ENCODE peak calls at places on chromosomes 7 and 10, in six cellular contexts. One of them, this sample, is unnamed. For H3K4me1, the result is how much of the 10 kb centered on the place peaks cover.

GRCh38 chr7:129225931-129226572 is 1.2 kb downstream of the AHCYL2 start:
- DNase-seq in endothelial cell of umbilical vein: no peak
- DNase-seq in naive thymus-derived CD4-positive, alpha-beta T cell: no peak
- DNase-seq in GM23248: no peak
- DNase-seq in colonic mucosa: no peak
- DNase-seq in psoas muscle: no peak
- DNase-seq in this sample: peak

GRCh38 chr10:67788028-67788886 is 49.7 kb downstream of the DNAJC12 start:
- DNase-seq in naive thymus-derived CD4-positive, alpha-beta T cell: peak
- DNase-seq in psoas muscle: peak
- DNase-seq in GM23248: peak
- DNase-seq in colonic mucosa: peak
- DNase-seq in endothelial cell of umbilical vein: peak
- DNase-seq in this sample: peak

GRCh38 chr7:28986028-28986427 is 27.9 kb upstream of the TRIL start:
- DNase-seq in colonic mucosa: no peak
- DNase-seq in psoas muscle: no peak
- DNase-seq in naive thymus-derived CD4-positive, alpha-beta T cell: no peak
- DNase-seq in endothelial cell of umbilical vein: no peak
- DNase-seq in GM23248: no peak
- DNase-seq in this sample: no peak

GRCh38 chr10:131901181-131901829 is 497 bp downstream of the PPP2R2D start:
- DNase-seq in colonic mucosa: peak
- DNase-seq in naive thymus-derived CD4-positive, alpha-beta T cell: peak
- DNase-seq in GM23248: peak
- DNase-seq in endothelial cell of umbilical vein: peak
- DNase-seq in psoas muscle: peak
- DNase-seq in this sample: peak

GRCh38 chr10:123858039-123858740 is 33.4 kb downstream of the CPXM2 start:
- DNase-seq in psoas muscle: no peak
- DNase-seq in endothelial cell of umbilical vein: no peak
- DNase-seq in colonic mucosa: no peak
- DNase-seq in naive thymus-derived CD4-positive, alpha-beta T cell: no peak
- DNase-seq in GM23248: peak
- DNase-seq in this sample: peak

GRCh38 chr10:9075420-9075819 is 1020.9 kb downstream of the GATA3 start:
- DNase-seq in naive thymus-derived CD4-positive, alpha-beta T cell: no peak
- DNase-seq in endothelial cell of umbilical vein: peak
- DNase-seq in GM23248: no peak
- DNase-seq in colonic mucosa: no peak
- DNase-seq in psoas muscle: no peak
- DNase-seq in this sample: no peak

GRCh38 chr10:15426115-15426514 is 55.0 kb upstream of the FAM171A1 start:
- DNase-seq in colonic mucosa: no peak
- DNase-seq in psoas muscle: no peak
- DNase-seq in endothelial cell of umbilical vein: no peak
- DNase-seq in GM23248: no peak
- DNase-seq in naive thymus-derived CD4-positive, alpha-beta T cell: no peak
- DNase-seq in this sample: no peak

GRCh38 chr7:130875265-130875741 is 141.3 kb upstream of the KLF14 start:
- DNase-seq in endothelial cell of umbilical vein: peak
- DNase-seq in psoas muscle: peak
- DNase-seq in colonic mucosa: peak
- DNase-seq in naive thymus-derived CD4-positive, alpha-beta T cell: peak
- DNase-seq in GM23248: peak
- DNase-seq in this sample: no peak

GRCh38 chr7:69309601-69310000 is 288.7 kb upstream of the AUTS2 start:
- DNase-seq in psoas muscle: no peak
- DNase-seq in GM23248: peak
- DNase-seq in colonic mucosa: no peak
- DNase-seq in naive thymus-derived CD4-positive, alpha-beta T cell: no peak
- DNase-seq in endothelial cell of umbilical vein: no peak
- DNase-seq in this sample: no peak

GRCh38 chr7:106110885-106111670 is 1.0 kb downstream of the SYPL1 start:
- DNase-seq in naive thymus-derived CD4-positive, alpha-beta T cell: no peak
- DNase-seq in GM23248: peak
- DNase-seq in colonic mucosa: peak
- DNase-seq in psoas muscle: no peak
- DNase-seq in endothelial cell of umbilical vein: peak
- DNase-seq in this sample: peak

GRCh38 chr10:131947631-131948347 is 33.9 kb downstream of the BNIP3 start:
- DNase-seq in colonic mucosa: no peak
- DNase-seq in psoas muscle: no peak
- DNase-seq in endothelial cell of umbilical vein: peak
- DNase-seq in naive thymus-derived CD4-positive, alpha-beta T cell: no peak
- DNase-seq in GM23248: peak
- DNase-seq in this sample: peak

GRCh38 chr7:31316876-31317275 is 23.6 kb downstream of the NEUROD6 start:
- DNase-seq in psoas muscle: no peak
- DNase-seq in endothelial cell of umbilical vein: no peak
- DNase-seq in naive thymus-derived CD4-positive, alpha-beta T cell: no peak
- DNase-seq in GM23248: no peak
- DNase-seq in colonic mucosa: no peak
- DNase-seq in this sample: no peak

GRCh38 chr7:20165146-20165510 is 52.1 kb downstream of the MACC1 start:
- DNase-seq in GM23248: peak
- DNase-seq in endothelial cell of umbilical vein: no peak
- DNase-seq in colonic mucosa: no peak
- DNase-seq in naive thymus-derived CD4-positive, alpha-beta T cell: no peak
- DNase-seq in psoas muscle: no peak
- DNase-seq in this sample: no peak

GRCh38 chr10:102620615-102621417 is 23.5 kb upstream of the TRIM8 start:
- DNase-seq in naive thymus-derived CD4-positive, alpha-beta T cell: no peak
- DNase-seq in psoas muscle: peak
- DNase-seq in endothelial cell of umbilical vein: peak
- DNase-seq in colonic mucosa: no peak
- DNase-seq in GM23248: no peak
- DNase-seq in this sample: no peak

GRCh38 chr7:155183655-155184054 is 113.5 kb downstream of the HTR5A start:
- DNase-seq in endothelial cell of umbilical vein: no peak
- DNase-seq in naive thymus-derived CD4-positive, alpha-beta T cell: no peak
- DNase-seq in GM23248: no peak
- DNase-seq in colonic mucosa: no peak
- DNase-seq in psoas muscle: no peak
- DNase-seq in this sample: no peak

GRCh38 chr7:65475734-65476319 is 102.2 kb downstream of the ZNF92 start:
- DNase-seq in colonic mucosa: no peak
- DNase-seq in psoas muscle: no peak
- DNase-seq in GM23248: no peak
- DNase-seq in endothelial cell of umbilical vein: peak
- DNase-seq in naive thymus-derived CD4-positive, alpha-beta T cell: no peak
- DNase-seq in this sample: no peak

GRCh38 chr7:150665075-150665794 is 20.3 kb upstream of the GIMAP2 start:
- DNase-seq in colonic mucosa: no peak
- DNase-seq in endothelial cell of umbilical vein: no peak
- DNase-seq in psoas muscle: no peak
- DNase-seq in naive thymus-derived CD4-positive, alpha-beta T cell: no peak
- DNase-seq in GM23248: no peak
- DNase-seq in this sample: no peak

GRCh38 chr7:138170959-138171703 is 94.9 kb downstream of the AKR1D1 start:
- DNase-seq in GM23248: no peak
- DNase-seq in colonic mucosa: no peak
- DNase-seq in psoas muscle: no peak
- DNase-seq in naive thymus-derived CD4-positive, alpha-beta T cell: no peak
- DNase-seq in endothelial cell of umbilical vein: no peak
- DNase-seq in this sample: no peak

GRCh38 chr7:141874787-141875186 is 33.5 kb upstream of the PRSS37 start:
- DNase-seq in GM23248: no peak
- DNase-seq in colonic mucosa: no peak
- DNase-seq in naive thymus-derived CD4-positive, alpha-beta T cell: no peak
- DNase-seq in endothelial cell of umbilical vein: no peak
- DNase-seq in psoas muscle: no peak
- DNase-seq in this sample: no peak

GRCh38 chr10:114856544-114857287 is 35.1 kb downstream of the FHIP2A start:
- DNase-seq in colonic mucosa: no peak
- DNase-seq in endothelial cell of umbilical vein: peak
- DNase-seq in naive thymus-derived CD4-positive, alpha-beta T cell: no peak
- DNase-seq in GM23248: peak
- DNase-seq in psoas muscle: no peak
- DNase-seq in this sample: no peak

GRCh38 chr7:7761340-7761973 is 43.0 kb upstream of the RPA3 start:
- DNase-seq in GM23248: peak
- DNase-seq in colonic mucosa: no peak
- DNase-seq in endothelial cell of umbilical vein: peak
- DNase-seq in psoas muscle: no peak
- DNase-seq in naive thymus-derived CD4-positive, alpha-beta T cell: peak
- DNase-seq in this sample: peak

GRCh38 chr7:1593904-1594421 is 24.1 kb upstream of the PSMG3 start:
- DNase-seq in naive thymus-derived CD4-positive, alpha-beta T cell: no peak
- DNase-seq in endothelial cell of umbilical vein: no peak
- DNase-seq in GM23248: no peak
- DNase-seq in colonic mucosa: no peak
- DNase-seq in psoas muscle: no peak
- DNase-seq in this sample: no peak

GRCh38 chr7:78768859-78769258 is 684.6 kb downstream of the MAGI2 start:
- DNase-seq in psoas muscle: no peak
- DNase-seq in colonic mucosa: no peak
- DNase-seq in naive thymus-derived CD4-positive, alpha-beta T cell: no peak
- DNase-seq in endothelial cell of umbilical vein: no peak
- DNase-seq in GM23248: peak
- DNase-seq in this sample: no peak

GRCh38 chr7:132969520-132969919 is 112.4 kb downstream of the CHCHD3 start:
- DNase-seq in psoas muscle: no peak
- DNase-seq in endothelial cell of umbilical vein: no peak
- DNase-seq in GM23248: no peak
- DNase-seq in colonic mucosa: no peak
- DNase-seq in naive thymus-derived CD4-positive, alpha-beta T cell: no peak
- DNase-seq in this sample: no peak

GRCh38 chr10:70497120-70497545 is 18.6 kb downstream of the PALD1 start:
- DNase-seq in psoas muscle: no peak
- DNase-seq in naive thymus-derived CD4-positive, alpha-beta T cell: no peak
- DNase-seq in endothelial cell of umbilical vein: no peak
- DNase-seq in colonic mucosa: no peak
- DNase-seq in GM23248: no peak
- DNase-seq in this sample: no peak

GRCh38 chr10:58457761-58458616 is 54.7 kb upstream of the BICC1 start:
- DNase-seq in GM23248: peak
- DNase-seq in endothelial cell of umbilical vein: no peak
- DNase-seq in naive thymus-derived CD4-positive, alpha-beta T cell: no peak
- DNase-seq in psoas muscle: no peak
- DNase-seq in colonic mucosa: peak
- DNase-seq in this sample: peak

GRCh38 chr7:2876031-2876862 is 32.1 kb upstream of the GNA12 start:
- DNase-seq in GM23248: peak
- DNase-seq in colonic mucosa: no peak
- DNase-seq in naive thymus-derived CD4-positive, alpha-beta T cell: no peak
- DNase-seq in endothelial cell of umbilical vein: no peak
- DNase-seq in psoas muscle: no peak
- DNase-seq in this sample: no peak

GRCh38 chr7:127792528-127793342 is 140.7 kb downstream of the SND1 start:
- DNase-seq in naive thymus-derived CD4-positive, alpha-beta T cell: no peak
- DNase-seq in colonic mucosa: peak
- DNase-seq in psoas muscle: no peak
- DNase-seq in endothelial cell of umbilical vein: no peak
- DNase-seq in GM23248: peak
- DNase-seq in this sample: peak

GRCh38 chr10:49116509-49117365 is 1.4 kb upstream of the VSTM4 start:
- DNase-seq in endothelial cell of umbilical vein: no peak
- DNase-seq in naive thymus-derived CD4-positive, alpha-beta T cell: no peak
- DNase-seq in colonic mucosa: no peak
- DNase-seq in GM23248: peak
- DNase-seq in psoas muscle: no peak
- DNase-seq in this sample: no peak

GRCh38 chr10:49114718-49115014 is 656 bp downstream of the VSTM4 start:
- DNase-seq in GM23248: no peak
- DNase-seq in psoas muscle: peak
- DNase-seq in endothelial cell of umbilical vein: no peak
- DNase-seq in naive thymus-derived CD4-positive, alpha-beta T cell: no peak
- DNase-seq in colonic mucosa: no peak
- DNase-seq in this sample: no peak

GRCh38 chr10:49115015-49115795 is at the start of gene VSTM4:
- DNase-seq in colonic mucosa: no peak
- DNase-seq in GM23248: peak
- DNase-seq in naive thymus-derived CD4-positive, alpha-beta T cell: no peak
- DNase-seq in psoas muscle: peak
- DNase-seq in endothelial cell of umbilical vein: peak
- DNase-seq in this sample: peak

GRCh38 chr10:49117366-49117905 is 2.1 kb upstream of the VSTM4 start:
- DNase-seq in colonic mucosa: no peak
- DNase-seq in naive thymus-derived CD4-positive, alpha-beta T cell: no peak
- DNase-seq in GM23248: no peak
- DNase-seq in psoas muscle: no peak
- DNase-seq in endothelial cell of umbilical vein: no peak
- DNase-seq in this sample: no peak

GRCh38 chr10:49115796-49116508 is 630 bp upstream of the VSTM4 start:
- DNase-seq in GM23248: no peak
- DNase-seq in psoas muscle: no peak
- DNase-seq in endothelial cell of umbilical vein: no peak
- DNase-seq in colonic mucosa: no peak
- DNase-seq in naive thymus-derived CD4-positive, alpha-beta T cell: no peak
- DNase-seq in this sample: no peak
- H3K4me3 ChIP-seq in GM23248: peak
- H3K4me3 ChIP-seq in psoas muscle: peak
- H3K4me3 ChIP-seq in endothelial cell of umbilical vein: no peak
- H3K4me3 ChIP-seq in colonic mucosa: no peak
- H3K4me3 ChIP-seq in naive thymus-derived CD4-positive, alpha-beta T cell: no peak
- H3K4me3 ChIP-seq in this sample: no peak

GRCh38 chr10:126956712-126957108 is 51.5 kb downstream of the DOCK1 start:
- DNase-seq in naive thymus-derived CD4-positive, alpha-beta T cell: no peak
- DNase-seq in psoas muscle: no peak
- DNase-seq in colonic mucosa: no peak
- DNase-seq in endothelial cell of umbilical vein: no peak
- DNase-seq in GM23248: no peak
- DNase-seq in this sample: no peak
- H3K27ac ChIP-seq in naive thymus-derived CD4-positive, alpha-beta T cell: no peak
- H3K27ac ChIP-seq in psoas muscle: no peak
- H3K27ac ChIP-seq in colonic mucosa: no peak
- H3K27ac ChIP-seq in endothelial cell of umbilical vein: no peak
- H3K27ac ChIP-seq in GM23248: no peak
- H3K27ac ChIP-seq in this sample: no peak

DNA sequence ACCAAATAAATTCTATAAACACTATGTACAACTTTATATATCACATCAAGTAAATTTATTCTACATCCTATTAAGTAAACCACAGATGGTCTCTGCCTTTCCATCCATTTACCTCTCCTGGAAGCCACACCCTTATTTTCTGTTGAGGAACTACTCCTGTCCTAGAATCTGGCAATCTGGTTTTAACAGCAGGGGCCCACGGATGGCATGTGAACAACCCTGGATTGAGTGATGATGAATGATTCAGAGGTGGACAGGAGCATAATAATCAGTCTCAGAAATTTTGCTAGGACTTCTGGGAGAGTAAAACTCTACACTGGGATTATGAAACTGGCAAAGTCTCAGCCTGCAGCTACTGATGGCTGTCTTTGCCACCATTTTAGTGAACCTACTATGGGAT is 54.1 kb downstream of the CDK6 start:
- DNase-seq in psoas muscle: no peak
- DNase-seq in colonic mucosa: no peak
- DNase-seq in naive thymus-derived CD4-positive, alpha-beta T cell: no peak
- DNase-seq in endothelial cell of umbilical vein: no peak
- DNase-seq in GM23248: no peak
- DNase-seq in this sample: no peak
- H3K4me1 ChIP-seq in psoas muscle: under half
- H3K4me1 ChIP-seq in colonic mucosa: under half
- H3K4me1 ChIP-seq in naive thymus-derived CD4-positive, alpha-beta T cell: under half
- H3K4me1 ChIP-seq in endothelial cell of umbilical vein: under half
- H3K4me1 ChIP-seq in GM23248: under half
- H3K4me1 ChIP-seq in this sample: under half

GRCh38 chr10:5575482-5576153 is 50.9 kb downstream of the CALML3 start:
- DNase-seq in colonic mucosa: no peak
- DNase-seq in GM23248: peak
- DNase-seq in naive thymus-derived CD4-positive, alpha-beta T cell: no peak
- DNase-seq in psoas muscle: peak
- DNase-seq in endothelial cell of umbilical vein: no peak
- DNase-seq in this sample: peak
- H3K4me3 ChIP-seq in colonic mucosa: no peak
- H3K4me3 ChIP-seq in GM23248: peak
- H3K4me3 ChIP-seq in naive thymus-derived CD4-positive, alpha-beta T cell: no peak
- H3K4me3 ChIP-seq in psoas muscle: no peak
- H3K4me3 ChIP-seq in endothelial cell of umbilical vein: no peak
- H3K4me3 ChIP-seq in this sample: no peak

GRCh38 chr10:106958591-106959328 is 205.7 kb downstream of the SORCS1 start:
- DNase-seq in GM23248: no peak
- DNase-seq in naive thymus-derived CD4-positive, alpha-beta T cell: no peak
- DNase-seq in colonic mucosa: no peak
- DNase-seq in psoas muscle: no peak
- DNase-seq in endothelial cell of umbilical vein: no peak
- DNase-seq in this sample: no peak
- H3K27ac ChIP-seq in GM23248: no peak
- H3K27ac ChIP-seq in naive thymus-derived CD4-positive, alpha-beta T cell: no peak
- H3K27ac ChIP-seq in colonic mucosa: no peak
- H3K27ac ChIP-seq in psoas muscle: no peak
- H3K27ac ChIP-seq in endothelial cell of umbilical vein: no peak
- H3K27ac ChIP-seq in this sample: no peak